ENCODE peak calls at places on chromosomes 12 and 14, in ten cellular contexts. G, J, W, Y, A, C, M, U, D and L are unnamed samples.

GRCh38 chr12:96060041-96060440 is 24.7 kb upstream of the LTA4H start:
- ATAC-seq in G (no peak), J (no peak), W (no peak), Y (no peak), A (no peak), C (no peak), M (no peak), U (no peak), D (no peak), L (no peak)

GRCh38 chr12:56616924-56617323 is 13.2 kb downstream of the BAZ2A start:
- ATAC-seq in G (peak; percentile 84), J (no peak), W (no peak), Y (no peak), A (no peak), C (no peak), M (no peak), U (no peak), D (no peak), L (no peak)

GRCh38 chr12:4807116-4807783 is 87.0 kb downstream of the GALNT8 start:
- ATAC-seq in G (no peak), J (peak; percentile 81), W (no peak), Y (no peak), A (no peak), C (no peak), M (no peak), U (no peak), D (no peak), L (no peak)

GRCh38 chr12:131872154-131873046 is 22.0 kb upstream of the ULK1 start:
- ATAC-seq in G (no peak), J (no peak), W (peak; percentile 75), Y (peak; percentile 93), A (no peak), C (peak; percentile 97), M (peak; percentile 81), U (peak; percentile 90), D (peak; percentile 98), L (no peak)

GRCh38 chr12:9124346-9125031 is 8.8 kb upstream of the A2M start:
- ATAC-seq in G (peak; percentile 36), J (no peak), W (peak; percentile 31), Y (no peak), A (no peak), C (no peak), M (peak; percentile 34), U (no peak), D (peak; percentile 30), L (peak; percentile 41)

GRCh38 chr12:107200394-107200793 is 107.0 kb upstream of the CRY1 start:
- ATAC-seq in G (no peak), J (no peak), W (no peak), Y (peak; percentile 100), A (no peak), C (no peak), M (no peak), U (no peak), D (peak; percentile 96), L (no peak)

GRCh38 chr14:105398044-105398725 is at the start of gene TEX22:
- ATAC-seq in G (peak; percentile 92), J (peak; percentile 83), W (peak; percentile 95), Y (peak; percentile 71), A (peak; percentile 66), C (peak; percentile 88), M (peak; percentile 94), U (peak; percentile 85), D (peak; percentile 81), L (peak; percentile 92)

GRCh38 chr12:80332827-80333226 is 111.2 kb upstream of the PTPRQ start:
- ATAC-seq in G (no peak), J (no peak), W (no peak), Y (no peak), A (no peak), C (no peak), M (no peak), U (no peak), D (no peak), L (no peak)

GRCh38 chr14:104794099-104794498 is 1.4 kb downstream of the AKT1 start:
- ATAC-seq in G (peak; percentile 7), J (peak; percentile 52), W (peak; percentile 23), Y (peak; percentile 62), A (no peak), C (peak; percentile 24), M (peak; percentile 29), U (peak; percentile 9), D (peak; percentile 70), L (no peak)

GRCh38 chr12:9717070-9717925 is 15.6 kb downstream of the CLECL1 start:
- ATAC-seq in G (no peak), J (no peak), W (no peak), Y (no peak), A (no peak), C (no peak), M (no peak), U (no peak), D (no peak), L (no peak)

GRCh38 chr12:80044694-80045046 is 54.7 kb upstream of the OTOGL start:
- ATAC-seq in G (no peak), J (no peak), W (no peak), Y (peak; percentile 76), A (peak; percentile 79), C (no peak), M (no peak), U (peak; percentile 66), D (no peak), L (peak; percentile 15)

GRCh38 chr12:122978507-122978955 is 1.9 kb upstream of the ARL6IP4 start:
- ATAC-seq in G (no peak), J (no peak), W (no peak), Y (no peak), A (no peak), C (no peak), M (no peak), U (no peak), D (no peak), L (no peak)

DNA sequence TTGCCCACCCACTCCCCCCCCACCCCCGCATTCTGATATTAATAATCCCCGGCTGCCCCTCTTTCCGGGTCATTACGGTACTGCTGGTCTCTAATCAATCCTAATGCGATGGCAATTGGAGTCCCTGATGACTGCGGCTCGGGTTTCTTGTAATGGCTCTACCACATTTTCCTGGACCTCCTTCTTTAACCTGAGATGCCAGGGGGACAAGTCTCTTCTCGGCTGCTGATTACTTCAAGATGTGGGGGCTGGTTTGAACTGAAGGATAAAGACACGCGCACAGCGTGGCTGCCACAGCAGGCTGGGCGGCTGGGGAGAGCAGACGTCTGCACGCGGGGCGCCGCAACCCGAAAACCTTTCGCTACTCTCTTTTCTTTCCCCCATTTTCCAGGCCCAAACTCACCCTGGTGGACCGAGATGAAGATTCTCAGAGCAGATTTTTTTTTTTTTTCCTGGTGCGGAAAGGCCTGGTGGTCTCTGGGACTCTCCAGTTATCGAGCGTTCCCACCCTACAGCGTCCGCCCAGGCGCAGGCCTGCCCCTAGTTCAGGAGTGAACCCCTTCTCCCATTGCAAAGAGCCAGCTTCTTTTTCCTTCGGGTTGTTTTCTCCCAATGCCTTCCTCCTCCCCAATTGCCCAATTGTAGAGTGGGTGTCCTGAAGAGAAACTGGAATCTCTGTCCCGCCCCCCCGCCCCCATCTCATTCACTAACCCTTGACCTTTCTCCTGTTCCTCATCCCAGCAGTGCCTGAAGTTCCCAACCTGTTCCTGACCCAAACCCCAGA is 6.0 kb upstream of the SIX1 start:
- ATAC-seq in G (no peak), J (no peak), W (no peak), Y (no peak), A (no peak), C (no peak), M (no peak), U (no peak), D (no peak), L (no peak)
- H3K4me1 ChIP-seq in G (peaks cover 44% of the 10 kb centered on the region), J (peaks cover 13% of the 10 kb centered on the region), W (peaks cover 46% of the 10 kb centered on the region), Y (peaks cover 6% of the 10 kb centered on the region), A (peaks cover 4% of the 10 kb centered on the region), C (peaks cover 27% of the 10 kb centered on the region), M (peaks cover 28% of the 10 kb centered on the region), U (peaks cover 31% of the 10 kb centered on the region), D (no peaks in the 10 kb centered on the region), L (peaks cover 46% of the 10 kb centered on the region)

DNA sequence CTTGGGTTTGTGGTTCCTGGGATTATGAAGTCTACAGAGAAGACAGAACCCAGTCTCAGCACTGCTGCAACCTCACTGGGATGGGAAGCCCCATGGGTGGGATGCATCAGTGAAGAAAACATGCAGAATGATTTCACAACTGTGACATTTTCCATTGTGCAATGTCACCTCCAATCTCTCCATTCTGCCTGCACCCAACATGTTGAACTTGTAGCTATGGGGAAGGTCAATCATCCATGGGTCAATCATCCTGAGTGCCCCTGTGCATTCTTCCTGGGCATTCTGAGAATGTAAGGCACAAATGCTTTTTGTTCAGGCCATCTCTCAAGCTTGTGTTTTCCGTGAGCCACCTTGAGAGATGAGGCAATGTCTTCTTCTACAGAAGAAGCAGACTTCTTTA is 1004.3 kb upstream of the TMEM132C start:
- ATAC-seq in G (no peak), J (no peak), W (no peak), Y (no peak), A (no peak), C (no peak), M (no peak), U (no peak), D (no peak), L (peak; percentile 34)
- TF ChIP-seq CTCF in G (no peak), J (no peak), W (no peak), Y (no peak), A (no peak), C (no peak), M (no peak), U (no peak), D (no peak), L (no peak)

DNA sequence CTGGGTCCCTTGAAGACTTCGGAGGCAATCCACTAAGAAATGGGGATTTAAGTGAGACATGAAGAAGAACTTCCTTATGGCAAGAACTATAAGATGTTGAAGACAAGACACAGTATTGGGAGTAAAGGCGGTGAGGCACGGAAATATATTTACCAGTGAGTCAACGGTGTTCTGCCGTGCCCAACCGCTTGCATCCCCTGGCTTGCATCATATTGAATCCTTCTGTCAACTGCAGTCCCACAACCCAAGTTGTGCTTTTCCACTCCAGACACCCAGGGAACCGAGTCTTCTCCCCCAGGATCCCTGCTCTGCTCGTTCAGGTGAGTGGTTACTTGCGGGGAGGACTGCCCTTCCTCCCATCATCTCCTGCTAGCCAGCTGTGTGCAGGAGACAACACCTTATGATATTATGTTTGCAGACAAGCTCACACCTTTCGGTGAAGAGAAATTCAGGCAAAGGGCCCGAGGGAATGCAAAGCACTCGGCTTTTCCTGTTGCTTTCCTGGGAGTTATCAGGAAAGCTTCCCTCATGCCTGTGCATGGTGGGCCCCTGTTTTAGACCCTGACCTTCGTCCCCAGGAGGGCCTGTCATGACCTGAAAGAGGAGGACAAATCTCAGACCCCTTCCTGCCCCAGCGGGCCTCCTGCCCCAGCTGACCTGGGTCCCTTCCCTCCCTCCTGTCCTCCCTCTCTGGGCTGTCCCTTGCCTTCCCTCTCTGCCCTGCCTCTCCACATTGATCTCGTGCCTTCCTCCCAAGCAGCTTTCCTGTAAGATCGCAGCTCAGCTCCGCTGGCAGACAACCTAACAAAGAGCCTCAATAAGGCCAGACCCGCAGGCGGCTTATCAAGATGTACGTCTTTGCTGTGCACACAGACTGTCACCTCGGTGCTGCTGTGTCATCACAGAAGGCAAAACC is 4.3 kb upstream of the LRTM2 start:
- ATAC-seq in G (no peak), J (no peak), W (no peak), Y (no peak), A (no peak), C (no peak), M (no peak), U (no peak), D (no peak), L (no peak)
- H3K27ac ChIP-seq in G (no peak overlapping the region), J (no peak overlapping the region), W (no peak overlapping the region), Y (no peak overlapping the region), A (no peak overlapping the region), C (no peak overlapping the region), M (no peak overlapping the region), U (no peak overlapping the region), D (no peak overlapping the region), L (no peak overlapping the region)

DNA sequence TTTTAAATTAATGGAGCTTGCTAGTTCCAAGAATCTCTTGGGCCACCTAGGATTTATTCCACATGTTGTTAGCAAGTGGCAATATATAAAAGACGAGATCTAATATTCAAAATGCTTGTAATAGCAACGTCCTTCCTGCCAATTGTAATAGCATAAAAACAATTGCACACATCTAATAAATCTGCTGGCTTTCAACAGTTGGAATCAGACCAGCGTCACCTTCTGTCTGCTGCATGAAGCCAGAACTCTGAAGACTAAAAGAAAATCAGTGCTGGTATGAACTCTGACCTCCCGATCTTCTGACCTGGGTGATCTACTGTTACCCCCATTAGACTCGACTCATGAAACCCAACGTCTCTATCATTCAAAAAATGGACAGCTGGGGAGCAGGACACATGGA is 100.6 kb downstream of the DIO2 start:
- ATAC-seq in G (no peak), J (no peak), W (no peak), Y (no peak), A (no peak), C (no peak), M (no peak), U (no peak), D (no peak), L (no peak)
- H3K4me1 ChIP-seq in G (no peaks in the 10 kb centered on the region), J (no peaks in the 10 kb centered on the region), W (no peaks in the 10 kb centered on the region), Y (no peaks in the 10 kb centered on the region), A (no peaks in the 10 kb centered on the region), C (no peaks in the 10 kb centered on the region), M (no peaks in the 10 kb centered on the region), U (no peaks in the 10 kb centered on the region), D (no peaks in the 10 kb centered on the region), L (no peaks in the 10 kb centered on the region)